ENCODE peak calls at places on chromosome 14, in seven cellular contexts. N is MM.1S, H is HEK293T, B is ELR, I is lung, D is substantia nigra, R is nucleus accumbens. Q is an unnamed sample.

GRCh38 chr14:80388980-80389711 is 177.8 kb upstream of the DIO2 start:
- DNase-seq in D (no peak), N (no peak), B (peak; percentile 93), H (no peak), R (no peak), I (no peak), Q (no peak)

GRCh38 chr14:105219043-105219612 is 29.2 kb upstream of the BTBD6 start:
- DNase-seq in N (no peak), D (no peak), R (no peak), H (no peak), B (no peak), I (no peak), Q (no peak)

GRCh38 chr14:60514378-60515243 is 5.7 kb downstream of the SIX6 start:
- DNase-seq in D (no peak), I (no peak), B (no peak), R (peak; percentile 4), N (no peak), H (peak; percentile 74), Q (no peak)

GRCh38 chr14:29123017-29123416 is 356.4 kb downstream of the FOXG1 start:
- DNase-seq in N (no peak), H (no peak), I (no peak), R (no peak), D (no peak), B (no peak), Q (no peak)

GRCh38 chr14:75452900-75453816 is 25.3 kb downstream of the JDP2 start:
- DNase-seq in B (peak; percentile 91), I (peak; percentile 63), D (no peak), H (no peak), R (no peak), N (no peak), Q (no peak)

GRCh38 chr14:67964391-67964812 is 144.8 kb downstream of the RAD51B start:
- DNase-seq in B (peak; percentile 22), D (no peak), R (no peak), N (no peak), I (no peak), H (no peak), Q (no peak)

GRCh38 chr14:68278568-68279436 is 459.2 kb downstream of the RAD51B start:
- DNase-seq in I (no peak), R (peak; percentile 8), N (no peak), B (peak; percentile 81), D (no peak), H (no peak), Q (no peak)

GRCh38 chr14:51869426-51870113 is 9.2 kb downstream of the GNG2 start:
- DNase-seq in D (no peak), N (no peak), R (no peak), B (no peak), H (no peak), I (no peak), Q (no peak)